ENCODE peak calls at places on chromosome 4, in eight cellular contexts. Z, Y, G, E, C, S, X and B are unnamed samples.

GRCh38 chr4:106312377-106312776 is 3.6 kb downstream of the TBCK start:
- DNase-seq in E (peak; percentile 52), G (no peak), C (no peak), Y (peak; percentile 58), Z (no peak), X (no peak), S (no peak), B (no peak)

GRCh38 chr4:173257732-173258717 is 76.1 kb downstream of the HMGB2 start:
- DNase-seq in Y (peak; percentile 61), G (peak; percentile 81), Z (peak; percentile 90), E (peak; percentile 74), X (peak; percentile 74), C (peak; percentile 63), S (peak; percentile 65), B (peak; percentile 76)

GRCh38 chr4:133162941-133163340 is 13.8 kb downstream of the PCDH10 start:
- DNase-seq in C (no peak), Y (peak; percentile 46), Z (peak; percentile 19), G (no peak), S (no peak), X (no peak), E (no peak), B (no peak)

GRCh38 chr4:105933083-105933482 is 37.8 kb downstream of the NPNT start:
- DNase-seq in X (no peak), C (no peak), E (no peak), G (no peak), S (no peak), Z (no peak), Y (no peak), B (no peak)

GRCh38 chr4:126038492-126039236 is 723.9 kb downstream of the FAT4 start:
- DNase-seq in C (no peak), Y (peak; percentile 12), S (no peak), G (no peak), E (no peak), X (no peak), Z (no peak), B (no peak)

GRCh38 chr4:86975927-86976326 is 41.1 kb downstream of the AFF1 start:
- DNase-seq in Y (no peak), S (no peak), X (no peak), C (no peak), G (no peak), E (no peak), Z (no peak), B (no peak)

GRCh38 chr4:8451440-8452182 is 11.0 kb downstream of the TRMT44 start:
- DNase-seq in Z (no peak), C (no peak), X (peak; percentile 73), S (no peak), E (no peak), Y (no peak), G (no peak), B (no peak)

GRCh38 chr4:151727365-151727764 is 33.4 kb downstream of the GATB start:
- DNase-seq in Y (peak; percentile 54), Z (no peak), G (no peak), S (no peak), C (no peak), X (no peak), E (peak; percentile 42), B (no peak)

GRCh38 chr4:28228575-28228974 is 1367.9 kb downstream of the STIM2 start:
- DNase-seq in S (no peak), Y (no peak), X (no peak), E (peak; percentile 55), C (no peak), G (no peak), Z (no peak), B (no peak)

GRCh38 chr4:28226962-28227361 is 1366.3 kb downstream of the STIM2 start:
- DNase-seq in Y (no peak), E (no peak), G (no peak), Z (no peak), C (no peak), X (no peak), S (no peak), B (no peak)

GRCh38 chr4:28225689-28226353 is 1365.2 kb downstream of the STIM2 start:
- DNase-seq in Y (no peak), G (no peak), Z (no peak), X (peak; percentile 8), C (no peak), S (no peak), E (no peak), B (no peak)

GRCh38 chr4:28232376-28232775 is 1371.7 kb downstream of the STIM2 start:
- DNase-seq in S (no peak), E (no peak), G (no peak), Z (no peak), C (no peak), Y (no peak), X (no peak), B (no peak)

DNA sequence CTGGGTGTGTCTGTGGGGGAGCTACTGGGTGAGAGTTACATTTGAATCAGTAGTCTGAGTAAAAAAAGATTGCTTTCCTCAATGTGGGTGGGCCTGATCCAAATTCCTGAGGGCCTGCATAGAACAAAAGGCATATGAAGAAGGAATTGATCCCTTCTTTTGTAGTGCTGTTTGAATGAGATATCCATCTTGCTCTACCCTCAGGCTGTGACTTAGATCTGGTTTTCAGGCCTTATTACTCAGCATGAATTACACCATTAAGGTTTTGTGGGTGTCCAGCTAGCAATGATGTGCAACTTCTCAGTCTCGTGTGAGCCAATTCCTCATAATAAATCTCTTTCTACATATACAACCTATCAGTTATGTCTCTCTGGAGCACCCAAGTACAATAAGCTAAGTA is 1368.5 kb downstream of the STIM2 start:
- DNase-seq in G (peak; percentile 62), Z (peak; percentile 47), X (no peak), S (peak; percentile 14), Y (peak; percentile 19), C (no peak), E (peak; percentile 78), B (no peak)
- H3K4me1 ChIP-seq in G (peaks cover 18% of the 10 kb centered on the region), Z (peaks cover 53% of the 10 kb centered on the region), X (no peaks in the 10 kb centered on the region), S (peaks cover 3% of the 10 kb centered on the region), Y (no peaks in the 10 kb centered on the region), C (no peaks in the 10 kb centered on the region), E (peaks cover 7% of the 10 kb centered on the region), B (no peaks in the 10 kb centered on the region)

DNA sequence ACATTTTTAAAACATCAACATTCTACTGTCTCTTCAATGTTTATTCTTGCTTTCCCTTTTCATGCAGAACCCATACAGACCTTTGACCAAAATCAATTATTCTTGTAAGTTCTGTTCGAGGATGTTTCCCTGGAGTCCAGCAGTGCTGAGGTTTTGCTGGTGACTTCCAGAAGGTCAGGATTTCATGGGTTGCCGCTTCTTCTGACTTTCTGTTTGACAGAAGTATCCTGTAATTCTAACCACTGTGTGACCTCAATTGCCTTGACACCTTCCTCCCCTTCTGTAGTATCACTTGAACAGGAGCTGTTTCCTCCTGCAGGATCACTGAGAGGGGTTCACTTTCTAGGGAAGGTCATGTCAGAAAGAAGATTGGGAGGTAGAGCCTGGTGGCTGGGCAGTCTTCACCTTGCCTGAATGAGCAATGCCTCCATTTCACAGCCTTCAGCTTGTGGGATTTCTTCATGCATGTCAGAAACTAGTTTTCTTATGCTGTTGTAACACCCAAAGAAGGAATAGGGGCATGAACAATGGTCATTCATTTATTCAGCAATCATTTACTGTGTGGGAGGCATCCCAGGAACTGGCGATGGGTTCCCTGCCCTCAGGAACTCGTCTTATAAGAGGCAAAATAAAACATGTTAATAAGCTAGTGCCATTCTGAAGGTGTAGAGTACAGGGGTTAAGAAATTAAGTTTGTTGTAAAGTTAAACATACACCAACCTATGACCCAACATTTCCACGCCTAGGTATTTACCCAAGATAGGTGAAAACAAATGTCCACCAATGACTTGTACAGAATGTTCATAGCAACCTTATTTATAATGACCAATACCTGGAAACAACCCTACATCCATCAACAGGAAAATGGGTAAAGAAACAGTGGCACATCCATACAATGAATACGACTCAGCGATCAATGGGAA is 205.9 kb downstream of the SOWAHB start:
- DNase-seq in S (no peak), C (no peak), Y (no peak), G (no peak), E (no peak), X (no peak), Z (no peak), B (no peak)
- H3K4me2 ChIP-seq in S (peak overlapping the region; percentile 80), C (peak overlapping the region; percentile 94), Y (peak overlapping the region; percentile 96), G (no peak overlapping the region), E (peak overlapping the region; percentile 87), X (no peak overlapping the region), Z (peak overlapping the region; percentile 81), B (no peak overlapping the region)

GRCh38 chr4:89296399-89296798 is 11.2 kb downstream of the GPRIN3 start:
- DNase-seq in G (no peak), X (no peak), C (no peak), E (no peak), S (no peak), Y (no peak), Z (no peak), B (no peak)

GRCh38 chr4:89299153-89299789 is 8.3 kb downstream of the GPRIN3 start:
- DNase-seq in Z (no peak), X (no peak), G (no peak), S (peak; percentile 64), C (no peak), E (no peak), Y (no peak), B (no peak)

GRCh38 chr4:89298788-89299152 is 8.8 kb downstream of the GPRIN3 start:
- DNase-seq in Y (peak; percentile 47), X (no peak), C (no peak), G (no peak), S (no peak), E (no peak), Z (no peak), B (peak; percentile 44)

GRCh38 chr4:89296871-89297270 is 10.7 kb downstream of the GPRIN3 start:
- DNase-seq in Z (no peak), X (no peak), S (no peak), Y (no peak), C (no peak), G (no peak), E (no peak), B (no peak)

DNA sequence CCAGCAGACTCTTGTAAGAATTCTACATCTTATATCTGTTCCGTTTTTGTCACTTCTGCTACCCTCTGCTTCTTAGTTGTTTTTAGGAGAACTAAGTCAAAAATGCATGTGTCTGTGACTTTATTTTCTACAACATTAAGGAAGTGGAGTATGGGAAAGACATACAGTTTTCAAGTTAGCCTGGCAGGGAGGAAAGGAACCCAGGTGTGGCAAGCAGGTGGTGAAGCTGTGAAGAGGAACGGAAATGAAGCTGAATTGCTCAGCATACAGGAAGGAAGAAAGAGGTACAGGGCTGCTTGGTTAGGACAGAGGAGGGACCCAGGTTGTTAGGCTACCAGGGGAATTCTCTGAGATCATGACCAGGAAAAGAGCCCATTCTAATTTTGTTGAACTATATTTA is 9.4 kb downstream of the GPRIN3 start:
- DNase-seq in C (no peak), G (no peak), E (no peak), Y (no peak), Z (peak; percentile 9), S (no peak), X (no peak), B (peak; percentile 56)
- H3K4me1 ChIP-seq in C (no peaks in the 10 kb centered on the region), G (no peaks in the 10 kb centered on the region), E (no peaks in the 10 kb centered on the region), Y (no peaks in the 10 kb centered on the region), Z (no peaks in the 10 kb centered on the region), S (peaks cover 87% of the 10 kb centered on the region), X (peaks cover 4% of the 10 kb centered on the region), B (peaks cover 69% of the 10 kb centered on the region)

DNA sequence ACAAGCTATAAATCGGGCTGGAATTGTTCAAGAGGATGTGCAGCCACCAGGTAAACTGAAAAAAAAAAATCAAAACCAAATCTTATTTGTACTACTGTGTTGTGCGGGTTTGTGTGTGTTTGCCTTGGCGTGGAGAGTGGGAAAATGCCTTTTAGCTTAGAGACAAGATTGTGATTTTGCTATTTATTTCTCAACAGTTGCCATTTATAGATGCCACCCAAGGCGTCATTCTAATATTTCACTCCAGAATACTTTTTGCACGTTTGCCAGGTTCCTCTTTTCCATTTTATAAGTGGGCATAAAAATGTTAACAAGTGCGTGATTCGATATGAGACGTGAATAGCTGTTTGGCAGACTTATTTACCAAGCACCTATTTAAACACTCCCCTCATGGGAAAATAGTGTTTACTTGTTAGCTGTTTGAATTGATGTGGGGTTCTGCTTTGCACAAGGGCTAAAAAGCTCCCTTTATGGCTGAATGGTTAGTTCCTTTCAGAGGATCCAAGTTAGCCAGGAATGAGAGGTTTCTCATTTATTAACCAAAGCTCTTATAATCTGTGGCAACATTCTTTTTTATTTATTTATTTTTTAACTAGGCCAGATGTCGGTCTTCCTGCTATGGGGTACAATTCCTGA is 14.4 kb downstream of the SMIM20 start:
- DNase-seq in Y (no peak), G (no peak), Z (no peak), S (no peak), X (no peak), E (no peak), C (no peak), B (no peak)
- H3K4me2 ChIP-seq in Y (peak overlapping the region; percentile 65), G (no peak overlapping the region), Z (no peak overlapping the region), S (no peak overlapping the region), X (no peak overlapping the region), E (peak overlapping the region; percentile 83), C (no peak overlapping the region), B (no peak overlapping the region)